ENCODE peak calls at places on chromosomes 4 and X, in seven cellular contexts. One of them, this sample, is unnamed.

GRCh38 chr4:185801471-185801870 is 10.5 kb downstream of the SORBS2 start:
- DNase-seq in psoas muscle: no peak
- DNase-seq in AG08396: no peak
- DNase-seq in ACHN: no peak
- DNase-seq in substantia nigra: no peak
- DNase-seq in fibroblast of pulmonary artery: no peak
- DNase-seq in activated T-cell treated with anti-CD3 and anti-CD28 coated beads for 4 hours: no peak
- DNase-seq in this sample: no peak

GRCh38 chrX:125503769-125504168 is 184.1 kb downstream of the TEX13C start:
- DNase-seq in psoas muscle: no peak
- DNase-seq in AG08396: no peak
- DNase-seq in ACHN: no peak
- DNase-seq in substantia nigra: no peak
- DNase-seq in fibroblast of pulmonary artery: no peak
- DNase-seq in activated T-cell treated with anti-CD3 and anti-CD28 coated beads for 4 hours: no peak
- DNase-seq in this sample: no peak

GRCh38 chrX:129750971-129751370 is 12.2 kb downstream of the XPNPEP2 start:
- DNase-seq in psoas muscle: peak; percentile 22
- DNase-seq in AG08396: no peak
- DNase-seq in ACHN: no peak
- DNase-seq in substantia nigra: no peak
- DNase-seq in fibroblast of pulmonary artery: no peak
- DNase-seq in activated T-cell treated with anti-CD3 and anti-CD28 coated beads for 4 hours: no peak
- DNase-seq in this sample: no peak

GRCh38 chr4:122912810-122913575 is 9.4 kb downstream of the NUDT6 start:
- DNase-seq in psoas muscle: no peak
- DNase-seq in AG08396: no peak
- DNase-seq in ACHN: no peak
- DNase-seq in substantia nigra: no peak
- DNase-seq in fibroblast of pulmonary artery: no peak
- DNase-seq in activated T-cell treated with anti-CD3 and anti-CD28 coated beads for 4 hours: no peak
- DNase-seq in this sample: no peak

GRCh38 chrX:107205770-107206696 is at the start of the genes DNAAF6 and NUP62CL:
- DNase-seq in psoas muscle: peak; percentile 56
- DNase-seq in AG08396: peak; percentile 9
- DNase-seq in ACHN: peak; percentile 72
- DNase-seq in substantia nigra: peak; percentile 1
- DNase-seq in fibroblast of pulmonary artery: peak; percentile 13
- DNase-seq in activated T-cell treated with anti-CD3 and anti-CD28 coated beads for 4 hours: peak; percentile 47
- DNase-seq in this sample: peak; percentile 84

GRCh38 chrX:133921764-133922389 is 63.5 kb downstream of the GPC3 start:
- DNase-seq in psoas muscle: peak; percentile 53
- DNase-seq in AG08396: peak; percentile 20
- DNase-seq in ACHN: peak; percentile 2
- DNase-seq in substantia nigra: peak; percentile 0
- DNase-seq in fibroblast of pulmonary artery: peak; percentile 18
- DNase-seq in activated T-cell treated with anti-CD3 and anti-CD28 coated beads for 4 hours: no peak
- DNase-seq in this sample: peak; percentile 75

GRCh38 chr4:151674804-151675290 is 86.0 kb downstream of the GATB start:
- DNase-seq in psoas muscle: no peak
- DNase-seq in AG08396: peak; percentile 42
- DNase-seq in ACHN: no peak
- DNase-seq in substantia nigra: peak; percentile 57
- DNase-seq in fibroblast of pulmonary artery: peak; percentile 31
- DNase-seq in activated T-cell treated with anti-CD3 and anti-CD28 coated beads for 4 hours: no peak
- DNase-seq in this sample: no peak

GRCh38 chr4:726235-726787 is 20.7 kb downstream of the PCGF3 start:
- DNase-seq in psoas muscle: no peak
- DNase-seq in AG08396: peak; percentile 70
- DNase-seq in ACHN: no peak
- DNase-seq in substantia nigra: no peak
- DNase-seq in fibroblast of pulmonary artery: peak; percentile 80
- DNase-seq in activated T-cell treated with anti-CD3 and anti-CD28 coated beads for 4 hours: no peak
- DNase-seq in this sample: no peak

GRCh38 chr4:143351149-143351691 is 14.5 kb downstream of the GAB1 start:
- DNase-seq in psoas muscle: no peak
- DNase-seq in AG08396: no peak
- DNase-seq in ACHN: no peak
- DNase-seq in substantia nigra: no peak
- DNase-seq in fibroblast of pulmonary artery: no peak
- DNase-seq in activated T-cell treated with anti-CD3 and anti-CD28 coated beads for 4 hours: no peak
- DNase-seq in this sample: no peak

GRCh38 chr4:2283199-2283711 is 21.3 kb upstream of the MXD4 start:
- DNase-seq in psoas muscle: no peak
- DNase-seq in AG08396: no peak
- DNase-seq in ACHN: no peak
- DNase-seq in substantia nigra: no peak
- DNase-seq in fibroblast of pulmonary artery: no peak
- DNase-seq in activated T-cell treated with anti-CD3 and anti-CD28 coated beads for 4 hours: no peak
- DNase-seq in this sample: no peak

GRCh38 chrX:53421772-53422090 is 723 bp downstream of the SMC1A start:
- DNase-seq in psoas muscle: no peak
- DNase-seq in AG08396: no peak
- DNase-seq in ACHN: peak; percentile 31
- DNase-seq in substantia nigra: no peak
- DNase-seq in fibroblast of pulmonary artery: no peak
- DNase-seq in activated T-cell treated with anti-CD3 and anti-CD28 coated beads for 4 hours: no peak
- DNase-seq in this sample: no peak

This sample was measured in Calu3.